ENCODE peak calls at places on chromosomes 6 and 20, in seven cellular contexts. C is iris pigment epithelial cell, U is nucleus accumbens, N is pulmonary artery endothelial cell, F is KG1, W is ovary, M is cardiac septum. E is an unnamed sample.
A peak's percentile ranks its signal among the peaks of the same experiment; 100 is the strongest.

GRCh38 chr6:112086744-112087135 is 542 bp downstream of the TUBE1 start:
- DNase-seq in C (peak; percentile 66), M (no peak), W (no peak), N (no peak), U (no peak), F (no peak), E (peak; percentile 71)

GRCh38 chr20:63453029-63453523 is 19.4 kb downstream of the KCNQ2 start:
- DNase-seq in N (no peak), F (no peak), C (no peak), U (no peak), W (no peak), M (no peak), E (no peak)

GRCh38 chr6:10528170-10528981 is 7.2 kb downstream of the GCNT2 start:
- DNase-seq in U (no peak), N (peak; percentile 44), F (no peak), C (peak; percentile 89), M (no peak), W (no peak), E (peak; percentile 90)

GRCh38 chr6:167493961-167494697 is 169.2 kb downstream of the TTLL2 start:
- DNase-seq in C (no peak), F (no peak), U (peak; percentile 20), W (peak; percentile 82), M (peak; percentile 75), N (no peak), E (no peak)

GRCh38 chr20:36105731-36106226 is 48.8 kb upstream of the EPB41L1 start:
- DNase-seq in M (no peak), C (no peak), N (no peak), U (no peak), F (no peak), W (no peak), E (no peak)

GRCh38 chr6:150336299-150336698 is 32.5 kb upstream of the IYD start:
- DNase-seq in F (no peak), W (no peak), M (no peak), C (peak; percentile 22), N (no peak), U (no peak), E (no peak)

GRCh38 chr20:21395666-21396044 is 1.7 kb downstream of the NKX2-4 start:
- DNase-seq in C (no peak), N (no peak), M (no peak), U (no peak), F (no peak), W (no peak), E (no peak)

GRCh38 chr6:56490994-56491393 is 151.7 kb downstream of the DST start:
- DNase-seq in U (no peak), C (peak; percentile 79), F (no peak), W (no peak), N (peak; percentile 19), M (no peak), E (no peak)

GRCh38 chr6:24321538-24322162 is 36.2 kb downstream of the DCDC2 start:
- DNase-seq in F (no peak), M (no peak), C (peak; percentile 33), W (no peak), U (no peak), N (no peak), E (no peak)

GRCh38 chr6:121242386-121242785 is 91.9 kb downstream of the TBC1D32 start:
- DNase-seq in N (no peak), M (no peak), W (no peak), C (no peak), F (no peak), U (no peak), E (no peak)

GRCh38 chr6:117440558-117441525 is 15.1 kb upstream of the ROS1 start:
- DNase-seq in C (peak; percentile 96), W (no peak), U (no peak), M (no peak), N (no peak), F (no peak), E (peak; percentile 64)

GRCh38 chr6:143678980-143679379 is 1.2 kb downstream of the PHACTR2 start:
- DNase-seq in U (no peak), W (no peak), F (no peak), M (no peak), N (no peak), C (peak; percentile 35), E (no peak)

GRCh38 chr20:31497838-31498540 is 16.3 kb upstream of the HM13 start:
- DNase-seq in U (no peak), W (no peak), C (no peak), M (peak; percentile 82), N (no peak), F (no peak), E (no peak)

GRCh38 chr6:31270788-31271640 is 878 bp downstream of the HLA-C start:
- DNase-seq in C (peak; percentile 54), W (peak; percentile 84), U (no peak), N (no peak), F (no peak), M (peak; percentile 88), E (peak; percentile 12)

GRCh38 chr6:24743265-24743943 is 24.4 kb upstream of the C6orf62 start:
- DNase-seq in W (no peak), M (no peak), C (peak; percentile 98), N (peak; percentile 90), F (no peak), U (no peak), E (peak; percentile 90)

GRCh38 chr20:32444474-32445220 is 86.5 kb downstream of the ASXL1 start:
- DNase-seq in F (no peak), N (no peak), C (no peak), M (no peak), U (no peak), W (no peak), E (no peak)

GRCh38 chr6:41571066-41571780 is 25.0 kb downstream of the FOXP4 start:
- DNase-seq in M (no peak), C (no peak), F (no peak), U (no peak), W (no peak), N (no peak), E (no peak)

GRCh38 chr6:3355011-3355357 is 96.2 kb downstream of the PSMG4 start:
- DNase-seq in W (no peak), N (no peak), M (no peak), C (no peak), U (no peak), F (no peak), E (no peak)

GRCh38 chr6:5996701-5997419 is 9.9 kb downstream of the NRN1 start:
- DNase-seq in W (no peak), U (no peak), C (peak; percentile 14), F (no peak), M (no peak), N (no peak), E (no peak)

GRCh38 chr20:10359621-10360040 is 74.4 kb downstream of the MKKS start:
- DNase-seq in N (no peak), C (peak; percentile 51), W (no peak), F (no peak), M (no peak), U (no peak), E (no peak)